ENCODE peak calls at places on chromosomes 3 and 15, in seven cellular contexts. One of them, this sample, is unnamed.

GRCh38 chr15:99732268-99732641 is 982 bp downstream of the LYSMD4 start:
- DNase-seq in GM12878: no peak
- DNase-seq in K562: no peak
- DNase-seq in H1: no peak
- DNase-seq in HepG2: no peak
- DNase-seq in SK-N-SH: no peak
- DNase-seq in HCT116: no peak
- DNase-seq in this sample: no peak

GRCh38 chr3:126100688-126101301 is 16.9 kb upstream of the SLC41A3 start:
- DNase-seq in HepG2: no peak
- DNase-seq in HCT116: no peak
- DNase-seq in K562: no peak
- DNase-seq in H1: no peak
- DNase-seq in GM12878: peak
- DNase-seq in SK-N-SH: peak
- DNase-seq in this sample: no peak

GRCh38 chr3:4835616-4836043 is 143.6 kb upstream of the BHLHE40 start:
- DNase-seq in H1: no peak
- DNase-seq in HepG2: no peak
- DNase-seq in K562: no peak
- DNase-seq in HCT116: no peak
- DNase-seq in GM12878: no peak
- DNase-seq in SK-N-SH: no peak
- DNase-seq in this sample: no peak

GRCh38 chr15:22227961-22228762 is 147.8 kb downstream of the OR4M2 start:
- DNase-seq in GM12878: no peak
- DNase-seq in HCT116: no peak
- DNase-seq in HepG2: no peak
- DNase-seq in SK-N-SH: no peak
- DNase-seq in K562: no peak
- DNase-seq in H1: no peak
- DNase-seq in this sample: no peak

GRCh38 chr15:100601628-100602063 is 338 bp downstream of the LINS1 start:
- DNase-seq in HCT116: no peak
- DNase-seq in H1: no peak
- DNase-seq in SK-N-SH: no peak
- DNase-seq in K562: no peak
- DNase-seq in GM12878: no peak
- DNase-seq in HepG2: no peak
- DNase-seq in this sample: no peak

GRCh38 chr15:78934063-78935023 is 10.5 kb downstream of the CTSH start:
- DNase-seq in HCT116: no peak
- DNase-seq in HepG2: no peak
- DNase-seq in K562: no peak
- DNase-seq in H1: no peak
- DNase-seq in GM12878: no peak
- DNase-seq in SK-N-SH: no peak
- DNase-seq in this sample: peak

GRCh38 chr3:19342428-19342827 is 194.1 kb downstream of the KCNH8 start:
- DNase-seq in K562: no peak
- DNase-seq in HCT116: no peak
- DNase-seq in H1: no peak
- DNase-seq in GM12878: no peak
- DNase-seq in SK-N-SH: no peak
- DNase-seq in HepG2: no peak
- DNase-seq in this sample: no peak

GRCh38 chr3:7978104-7978457 is 523.5 kb upstream of the LMCD1 start:
- DNase-seq in HCT116: no peak
- DNase-seq in HepG2: no peak
- DNase-seq in SK-N-SH: peak
- DNase-seq in H1: no peak
- DNase-seq in GM12878: no peak
- DNase-seq in K562: no peak
- DNase-seq in this sample: no peak

GRCh38 chr3:155919728-155920127 is 49.3 kb downstream of the GMPS start:
- DNase-seq in SK-N-SH: no peak
- DNase-seq in GM12878: no peak
- DNase-seq in H1: no peak
- DNase-seq in K562: no peak
- DNase-seq in HepG2: no peak
- DNase-seq in HCT116: no peak
- DNase-seq in this sample: no peak

GRCh38 chr15:74387988-74388955 is 20.8 kb upstream of the CYP11A1 start:
- DNase-seq in SK-N-SH: no peak
- DNase-seq in GM12878: no peak
- DNase-seq in HepG2: peak
- DNase-seq in K562: no peak
- DNase-seq in H1: no peak
- DNase-seq in HCT116: no peak
- DNase-seq in this sample: peak

GRCh38 chr3:41097896-41098496 is 101.3 kb upstream of the CTNNB1 start:
- DNase-seq in HepG2: no peak
- DNase-seq in K562: no peak
- DNase-seq in HCT116: no peak
- DNase-seq in H1: no peak
- DNase-seq in SK-N-SH: no peak
- DNase-seq in GM12878: no peak
- DNase-seq in this sample: no peak

GRCh38 chr15:93523490-93523889 is 434.5 kb upstream of the RGMA start:
- DNase-seq in H1: no peak
- DNase-seq in HCT116: no peak
- DNase-seq in SK-N-SH: no peak
- DNase-seq in GM12878: no peak
- DNase-seq in K562: no peak
- DNase-seq in HepG2: no peak
- DNase-seq in this sample: no peak

GRCh38 chr3:30607032-30607833 is 832 bp downstream of the TGFBR2 start:
- DNase-seq in GM12878: no peak
- DNase-seq in SK-N-SH: no peak
- DNase-seq in K562: peak
- DNase-seq in HepG2: no peak
- DNase-seq in H1: no peak
- DNase-seq in HCT116: no peak
- DNase-seq in this sample: no peak

GRCh38 chr3:72848703-72849081 is 447 bp upstream of the SHQ1 start:
- DNase-seq in GM12878: peak
- DNase-seq in SK-N-SH: no peak
- DNase-seq in H1: no peak
- DNase-seq in K562: no peak
- DNase-seq in HCT116: no peak
- DNase-seq in HepG2: no peak
- DNase-seq in this sample: no peak

GRCh38 chr3:171248426-171249115 is 211.6 kb downstream of the TNIK start:
- DNase-seq in HCT116: no peak
- DNase-seq in SK-N-SH: no peak
- DNase-seq in H1: no peak
- DNase-seq in K562: no peak
- DNase-seq in GM12878: no peak
- DNase-seq in HepG2: no peak
- DNase-seq in this sample: no peak
- TF ChIP-seq JUND in HCT116: no peak
- TF ChIP-seq JUND in SK-N-SH: no peak
- TF ChIP-seq JUND in H1: no peak
- TF ChIP-seq JUND in K562: no peak
- TF ChIP-seq JUND in GM12878: peak
- TF ChIP-seq JUND in HepG2: no peak
- TF ChIP-seq JUND in this sample: no peak

GRCh38 chr15:40782609-40783227 is 12.9 kb downstream of the C15orf62 start:
- DNase-seq in HCT116: peak
- DNase-seq in GM12878: no peak
- DNase-seq in HepG2: peak
- DNase-seq in H1: peak
- DNase-seq in K562: peak
- DNase-seq in SK-N-SH: peak
- DNase-seq in this sample: no peak
- TF ChIP-seq JUND in HCT116: no peak
- TF ChIP-seq JUND in GM12878: no peak
- TF ChIP-seq JUND in HepG2: no peak
- TF ChIP-seq JUND in H1: no peak
- TF ChIP-seq JUND in K562: peak
- TF ChIP-seq JUND in SK-N-SH: no peak
- TF ChIP-seq JUND in this sample: no peak

GRCh38 chr3:171453175-171453868 is 6.9 kb downstream of the TNIK start:
- DNase-seq in HepG2: no peak
- DNase-seq in GM12878: no peak
- DNase-seq in H1: no peak
- DNase-seq in K562: peak
- DNase-seq in SK-N-SH: no peak
- DNase-seq in HCT116: no peak
- DNase-seq in this sample: no peak
- TF ChIP-seq JUND in HepG2: no peak
- TF ChIP-seq JUND in GM12878: no peak
- TF ChIP-seq JUND in H1: no peak
- TF ChIP-seq JUND in K562: no peak
- TF ChIP-seq JUND in SK-N-SH: no peak
- TF ChIP-seq JUND in HCT116: no peak
- TF ChIP-seq JUND in this sample: no peak

DNA sequence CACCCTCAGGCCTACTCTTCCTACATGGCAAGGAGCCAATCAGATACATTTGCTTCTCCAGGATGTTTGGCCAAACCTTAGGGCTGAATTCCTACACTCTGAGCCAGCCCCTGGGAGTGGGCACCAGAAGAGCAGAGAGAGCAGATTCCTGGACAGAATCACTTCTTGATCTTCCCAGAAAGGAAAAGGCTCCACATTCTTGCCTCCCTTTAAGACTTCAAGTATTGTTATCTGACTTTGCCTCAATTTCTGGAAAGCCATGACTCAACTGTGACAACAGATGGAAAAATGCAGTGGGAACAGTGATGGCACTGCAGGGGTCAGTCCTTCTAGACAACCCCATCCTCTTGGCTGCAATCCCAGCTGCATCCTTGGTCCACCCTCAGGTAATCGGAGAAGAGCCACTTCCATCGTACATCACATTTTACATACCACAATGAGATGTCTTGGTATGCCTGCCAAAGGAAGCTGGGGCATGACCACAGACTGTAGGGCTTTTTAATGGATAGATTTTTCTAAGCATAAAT is 21.0 kb downstream of the SLCO2A1 start:
- DNase-seq in H1: no peak
- DNase-seq in HCT116: peak
- DNase-seq in K562: no peak
- DNase-seq in HepG2: no peak
- DNase-seq in SK-N-SH: no peak
- DNase-seq in GM12878: no peak
- DNase-seq in this sample: peak
- TF ChIP-seq JUND in H1: no peak
- TF ChIP-seq JUND in HCT116: peak
- TF ChIP-seq JUND in K562: no peak
- TF ChIP-seq JUND in HepG2: no peak
- TF ChIP-seq JUND in SK-N-SH: peak
- TF ChIP-seq JUND in GM12878: no peak
- TF ChIP-seq JUND in this sample: peak

DNA sequence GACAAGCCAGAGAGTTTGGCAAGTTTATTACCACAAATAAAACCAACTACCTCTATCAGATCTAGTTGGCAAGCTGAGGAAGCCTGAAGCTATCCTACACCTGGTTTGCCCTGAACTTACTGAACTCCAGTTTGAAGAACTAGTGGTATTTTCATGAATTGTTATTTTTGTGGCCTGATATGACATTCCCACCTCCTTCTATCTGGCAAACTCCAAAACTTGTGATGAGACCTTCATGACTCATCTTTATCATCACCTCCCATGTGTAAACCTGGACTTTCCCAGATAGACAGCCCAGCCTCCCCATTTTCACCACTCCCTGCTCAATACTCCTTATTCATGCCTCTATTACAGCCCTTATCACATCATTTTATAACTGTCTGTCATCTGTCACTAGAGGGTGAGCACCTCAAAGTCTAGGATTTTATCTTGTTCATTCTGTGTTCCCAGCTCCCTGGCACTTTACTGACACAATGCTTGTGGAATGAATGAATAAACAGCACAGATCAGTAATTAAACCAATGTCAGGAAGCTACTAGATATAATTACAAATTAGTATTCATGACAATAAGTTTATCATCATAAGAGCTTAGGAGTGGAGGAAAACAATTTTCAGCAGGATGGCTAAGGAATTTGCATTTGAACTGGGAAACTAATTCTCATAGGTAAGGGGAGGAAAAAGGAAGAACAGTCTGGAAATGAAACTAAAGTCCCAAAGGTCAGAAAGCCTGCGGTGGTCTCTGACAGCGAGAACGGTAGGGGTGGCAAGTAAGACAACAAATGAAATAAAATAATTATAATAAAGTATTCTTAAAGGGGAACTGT is 13.2 kb upstream of the TRANK1 start:
- DNase-seq in SK-N-SH: no peak
- DNase-seq in HepG2: no peak
- DNase-seq in H1: no peak
- DNase-seq in GM12878: no peak
- DNase-seq in HCT116: no peak
- DNase-seq in K562: peak
- DNase-seq in this sample: no peak
- TF ChIP-seq JUND in SK-N-SH: peak
- TF ChIP-seq JUND in HepG2: no peak
- TF ChIP-seq JUND in H1: no peak
- TF ChIP-seq JUND in GM12878: no peak
- TF ChIP-seq JUND in HCT116: no peak
- TF ChIP-seq JUND in K562: peak
- TF ChIP-seq JUND in this sample: no peak

GRCh38 chr3:27216955-27217552 is 152.1 kb downstream of the NEK10 start:
- DNase-seq in H1: no peak
- DNase-seq in GM12878: no peak
- DNase-seq in HepG2: no peak
- DNase-seq in K562: no peak
- DNase-seq in SK-N-SH: no peak
- DNase-seq in HCT116: no peak
- DNase-seq in this sample: no peak
- TF ChIP-seq JUND in H1: no peak
- TF ChIP-seq JUND in GM12878: no peak
- TF ChIP-seq JUND in HepG2: no peak
- TF ChIP-seq JUND in K562: no peak
- TF ChIP-seq JUND in SK-N-SH: peak
- TF ChIP-seq JUND in HCT116: no peak
- TF ChIP-seq JUND in this sample: no peak